ENCODE peak calls at places on chromosomes 7 and 10, in eight cellular contexts. B is astrocyte of the spinal cord; H is HCT116; Z is fibroblast of the aortic adventitia; A is psoas muscle; N is osteocyte; M is heart right ventricle; O is activated CD8-positive, alpha-beta T cell treated with anti-CD3 and anti-CD28 coated beads for 36 hours. W is an unnamed sample.

GRCh38 chr10:28796606-28797512 is 119.5 kb downstream of the BAMBI start:
- DNase-seq in B (peak; percentile 56), H (no peak), Z (peak; percentile 58), A (peak; percentile 59), N (no peak), M (peak; percentile 75), O (no peak), W (peak; percentile 88)

GRCh38 chr10:111725035-111725434 is 458.5 kb downstream of the GPAM start:
- DNase-seq in B (no peak), H (no peak), Z (no peak), A (no peak), N (no peak), M (no peak), O (no peak), W (no peak)

GRCh38 chr7:69599211-69599878 is 1.1 kb downstream of the AUTS2 start:
- DNase-seq in B (no peak), H (no peak), Z (no peak), A (no peak), N (no peak), M (no peak), O (no peak), W (no peak)

GRCh38 chr7:490461-491291 is 29.0 kb downstream of the PDGFA start:
- DNase-seq in B (no peak), H (no peak), Z (no peak), A (peak; percentile 44), N (no peak), M (no peak), O (no peak), W (no peak)

GRCh38 chr7:140928491-140929309 is 4.0 kb upstream of the BRAF start:
- DNase-seq in B (no peak), H (no peak), Z (no peak), A (no peak), N (no peak), M (no peak), O (no peak), W (no peak)

GRCh38 chr7:131279044-131279443 is 48.6 kb upstream of the MKLN1 start:
- DNase-seq in B (no peak), H (no peak), Z (no peak), A (no peak), N (no peak), M (no peak), O (no peak), W (no peak)

GRCh38 chr10:32417906-32418547 is 27.9 kb upstream of the CCDC7 start:
- DNase-seq in B (peak; percentile 95), H (no peak), Z (peak; percentile 95), A (no peak), N (no peak), M (peak; percentile 35), O (no peak), W (peak; percentile 94)

GRCh38 chr10:118840071-118840775 is 85.5 kb upstream of the CACUL1 start:
- DNase-seq in B (no peak), H (peak; percentile 95), Z (no peak), A (no peak), N (peak; percentile 66), M (no peak), O (peak; percentile 96), W (peak; percentile 28)

GRCh38 chr10:48287417-48288391 is 13.2 kb upstream of the FRMPD2 start:
- DNase-seq in B (no peak), H (no peak), Z (no peak), A (no peak), N (no peak), M (peak; percentile 23), O (no peak), W (no peak)

GRCh38 chr10:85612833-85613232 is 753.8 kb downstream of the GRID1 start:
- DNase-seq in B (no peak), H (peak; percentile 8), Z (no peak), A (no peak), N (peak; percentile 79), M (no peak), O (peak; percentile 41), W (no peak)
- TF ChIP-seq CTCF in B (no peak), H (peak; percentile 40), Z (no peak), A (peak; percentile 7), N (peak; percentile 8), M (no peak), O (peak; percentile 51), W (no peak)

GRCh38 chr10:103475437-103475836 is 3.6 kb downstream of the CALHM3 start:
- DNase-seq in B (no peak), H (no peak), Z (no peak), A (peak; percentile 11), N (no peak), M (no peak), O (no peak), W (no peak)

GRCh38 chr10:103479135-103479534 is at the start of gene CALHM3:
- DNase-seq in B (no peak), H (peak; percentile 45), Z (no peak), A (no peak), N (no peak), M (no peak), O (no peak), W (no peak)

GRCh38 chr10:103478671-103479070 is 369 bp downstream of the CALHM3 start:
- DNase-seq in B (no peak), H (no peak), Z (no peak), A (no peak), N (no peak), M (no peak), O (no peak), W (no peak)

GRCh38 chr10:103474077-103474476 is 5.0 kb downstream of the CALHM3 start:
- DNase-seq in B (no peak), H (no peak), Z (no peak), A (no peak), N (no peak), M (no peak), O (no peak), W (no peak)

DNA sequence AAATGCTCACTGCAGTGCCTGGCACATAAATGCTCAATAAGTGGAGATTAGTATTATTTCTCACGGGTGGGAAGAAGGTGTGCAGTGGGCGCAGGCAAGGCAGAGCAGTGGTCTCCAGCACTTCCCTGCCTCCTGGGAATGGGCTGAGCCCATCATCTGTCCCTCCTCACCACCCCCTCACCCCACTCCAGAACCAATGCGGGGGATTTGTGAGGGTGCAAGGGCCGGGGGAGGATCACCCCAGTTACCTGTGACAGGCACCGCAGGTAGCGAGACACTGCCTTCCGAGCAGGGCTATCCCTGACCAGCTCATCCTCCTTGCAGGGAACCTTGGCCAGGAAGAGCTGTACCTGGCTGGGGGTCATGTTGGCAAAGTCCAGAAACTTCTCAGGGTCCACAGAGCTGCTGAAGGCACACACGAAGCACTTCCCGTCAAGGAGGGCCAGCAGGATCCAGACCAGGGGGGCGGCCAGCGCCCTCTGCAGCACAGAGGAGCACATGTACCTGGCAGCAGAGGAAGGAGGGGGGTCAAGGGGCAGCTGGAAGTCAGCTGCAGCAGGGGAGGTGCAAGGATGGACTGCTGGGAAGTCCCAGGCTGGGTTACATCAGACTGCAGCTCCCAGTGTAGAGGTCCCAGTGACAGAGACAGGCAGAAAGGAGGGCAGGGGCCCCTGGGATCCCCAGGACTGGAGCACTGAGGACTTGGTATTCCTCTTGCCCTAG is 2.8 kb downstream of the CALHM3 start:
- DNase-seq in B (no peak), H (no peak), Z (no peak), A (peak; percentile 45), N (no peak), M (no peak), O (peak; percentile 53), W (peak; percentile 28)
- TF ChIP-seq CTCF in B (peak; percentile 9), H (peak; percentile 84), Z (no peak), A (no peak), N (peak; percentile 19), M (no peak), O (peak; percentile 49), W (peak; percentile 44)

DNA sequence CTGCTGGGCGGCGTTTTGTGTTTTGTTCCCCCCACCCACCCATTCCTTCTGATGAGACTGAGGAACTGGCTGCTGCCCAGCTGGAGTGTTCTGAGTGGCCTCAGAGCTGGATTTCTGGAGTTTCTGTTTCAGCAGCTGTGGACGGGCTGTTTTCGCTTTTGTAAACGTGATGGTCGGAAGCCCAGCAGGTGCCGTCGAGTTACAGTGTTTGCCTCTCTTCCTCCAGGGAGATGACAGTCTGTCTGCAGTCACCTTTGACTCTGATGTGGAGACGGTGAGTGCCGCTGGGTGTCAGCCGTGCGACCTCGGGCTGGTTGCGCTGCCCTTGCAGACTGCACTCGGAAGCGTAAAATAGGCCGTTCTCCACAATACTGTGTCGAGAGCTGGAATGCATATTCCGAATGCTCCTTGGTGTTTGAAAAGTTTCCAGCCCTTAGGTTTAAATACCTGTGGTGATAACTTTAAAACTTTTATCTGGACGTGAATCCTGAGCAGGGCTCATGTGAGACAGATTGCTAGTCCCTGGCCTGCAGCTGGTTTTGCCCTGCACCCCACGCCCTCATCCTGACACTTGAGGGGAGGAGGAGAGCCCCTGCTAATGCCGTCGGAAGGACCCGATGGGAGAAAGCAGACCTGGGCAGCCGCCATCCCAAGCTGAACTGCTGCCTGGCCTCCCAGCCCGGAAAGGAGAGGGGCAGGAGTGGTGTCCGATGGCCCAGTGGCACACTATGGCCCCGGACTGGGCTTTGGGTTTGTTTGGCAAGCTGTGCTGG is 8.3 kb downstream of the IQCE start:
- DNase-seq in B (peak; percentile 72), H (no peak), Z (peak; percentile 43), A (peak; percentile 39), N (no peak), M (peak; percentile 20), O (no peak), W (peak; percentile 68)
- TF ChIP-seq CTCF in B (no peak), H (no peak), Z (no peak), A (no peak), N (no peak), M (no peak), O (no peak), W (no peak)

GRCh38 chr10:70266056-70266455 is 17.7 kb downstream of the NPFFR1 start:
- DNase-seq in B (no peak), H (no peak), Z (no peak), A (no peak), N (no peak), M (no peak), O (no peak), W (no peak)

GRCh38 chr10:70268376-70268775 is 15.4 kb downstream of the NPFFR1 start:
- DNase-seq in B (no peak), H (no peak), Z (no peak), A (no peak), N (no peak), M (no peak), O (no peak), W (no peak)

GRCh38 chr10:70265032-70265689 is 18.6 kb downstream of the NPFFR1 start:
- DNase-seq in B (no peak), H (peak; percentile 64), Z (no peak), A (no peak), N (no peak), M (no peak), O (peak; percentile 17), W (peak; percentile 48)

GRCh38 chr10:70266701-70267100 is 17.1 kb downstream of the NPFFR1 start:
- DNase-seq in B (no peak), H (no peak), Z (no peak), A (no peak), N (no peak), M (no peak), O (no peak), W (no peak)

DNA sequence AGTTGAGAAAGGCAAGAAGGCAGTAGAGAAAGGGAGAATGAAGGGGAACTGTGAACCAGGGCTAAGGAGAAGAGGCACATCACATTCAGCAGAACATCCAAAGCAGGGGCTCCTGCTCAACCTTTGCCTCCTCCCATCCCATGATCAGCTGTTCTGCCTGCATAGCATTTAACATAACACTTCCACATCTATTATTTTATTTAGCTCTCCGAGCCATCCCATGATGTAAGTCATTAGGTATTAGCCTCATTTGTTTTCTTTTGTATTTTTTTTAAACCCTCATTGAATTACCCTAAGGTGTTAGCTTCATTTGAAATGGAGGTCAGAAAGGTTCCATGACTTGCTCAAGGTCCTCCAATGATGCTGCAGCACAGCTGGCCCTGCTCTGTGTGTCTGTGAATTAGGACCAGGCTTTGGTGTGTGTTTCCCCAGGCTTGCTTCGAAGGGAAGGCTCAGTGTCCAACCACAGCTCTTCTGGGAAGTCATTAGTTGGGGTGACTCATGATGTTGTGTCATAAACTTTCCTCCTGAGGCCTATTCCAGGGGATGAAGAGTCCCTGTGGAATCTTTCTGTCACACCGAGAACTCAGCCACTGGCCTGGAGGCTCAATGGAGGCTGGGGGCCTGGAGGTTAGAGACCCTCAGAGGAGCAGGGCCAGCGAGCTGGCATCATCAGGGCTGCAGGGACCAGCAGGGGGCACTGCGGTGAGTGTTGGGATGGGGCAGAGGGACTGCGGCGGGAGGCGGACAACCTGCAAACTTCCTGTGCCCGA is 16.5 kb downstream of the NPFFR1 start:
- DNase-seq in B (peak; percentile 94), H (peak; percentile 73), Z (peak; percentile 90), A (no peak), N (no peak), M (no peak), O (peak; percentile 35), W (peak; percentile 87)
- TF ChIP-seq CTCF in B (peak; percentile 39), H (peak; percentile 44), Z (peak; percentile 24), A (no peak), N (peak; percentile 32), M (no peak), O (peak; percentile 46), W (peak; percentile 44)